ENCODE peak calls at places on chromosomes 7 and 10, in nine cellular contexts. One of them, this sample, is unnamed.

GRCh38 chr7:33982425-33982786 is 77.1 kb downstream of the BMPER start:
- DNase-seq in GM03348: peak
- DNase-seq in cerebellar cortex: no peak
- DNase-seq in NCI-H1092: no peak
- DNase-seq in NCI-H1436 treated with DMSO at 0.1 percent for 48 hours: no peak
- DNase-seq in stimulated activated CD4-positive, alpha-beta T cell treated with anti-CD3 and anti-CD28 coated beads, Interleukin-1b, Interleukin-23, amount 100 ng/mL, for 24 hours: no peak
- DNase-seq in RPMI7951: peak
- DNase-seq in stimulated activated CD8-positive, alpha-beta memory T cell treated with anti-CD3 and anti-CD28 coated beads, Interleukin-15, amount 100 ng/mL, for 48 hours: no peak
- DNase-seq in skeletal muscle cell: no peak
- DNase-seq in this sample: peak

GRCh38 chr7:65404020-65404419 is 30.4 kb downstream of the ZNF92 start:
- DNase-seq in stimulated activated CD8-positive, alpha-beta memory T cell treated with anti-CD3 and anti-CD28 coated beads, Interleukin-15, amount 100 ng/mL, for 48 hours: no peak
- DNase-seq in skeletal muscle cell: no peak
- DNase-seq in GM03348: no peak
- DNase-seq in RPMI7951: no peak
- DNase-seq in NCI-H1436 treated with DMSO at 0.1 percent for 48 hours: no peak
- DNase-seq in stimulated activated CD4-positive, alpha-beta T cell treated with anti-CD3 and anti-CD28 coated beads, Interleukin-1b, Interleukin-23, amount 100 ng/mL, for 24 hours: no peak
- DNase-seq in NCI-H1092: no peak
- DNase-seq in cerebellar cortex: no peak
- DNase-seq in this sample: no peak

GRCh38 chr10:45373003-45373782 is 823 bp upstream of the ALOX5 start:
- DNase-seq in skeletal muscle cell: no peak
- DNase-seq in stimulated activated CD8-positive, alpha-beta memory T cell treated with anti-CD3 and anti-CD28 coated beads, Interleukin-15, amount 100 ng/mL, for 48 hours: no peak
- DNase-seq in NCI-H1436 treated with DMSO at 0.1 percent for 48 hours: no peak
- DNase-seq in RPMI7951: no peak
- DNase-seq in GM03348: no peak
- DNase-seq in NCI-H1092: peak
- DNase-seq in cerebellar cortex: peak
- DNase-seq in stimulated activated CD4-positive, alpha-beta T cell treated with anti-CD3 and anti-CD28 coated beads, Interleukin-1b, Interleukin-23, amount 100 ng/mL, for 24 hours: no peak
- DNase-seq in this sample: no peak

GRCh38 chr7:66964391-66964790 is 31.0 kb downstream of the SBDS start:
- DNase-seq in NCI-H1436 treated with DMSO at 0.1 percent for 48 hours: no peak
- DNase-seq in RPMI7951: no peak
- DNase-seq in skeletal muscle cell: peak
- DNase-seq in stimulated activated CD4-positive, alpha-beta T cell treated with anti-CD3 and anti-CD28 coated beads, Interleukin-1b, Interleukin-23, amount 100 ng/mL, for 24 hours: no peak
- DNase-seq in NCI-H1092: no peak
- DNase-seq in stimulated activated CD8-positive, alpha-beta memory T cell treated with anti-CD3 and anti-CD28 coated beads, Interleukin-15, amount 100 ng/mL, for 48 hours: no peak
- DNase-seq in GM03348: no peak
- DNase-seq in cerebellar cortex: no peak
- DNase-seq in this sample: no peak

GRCh38 chr10:79282388-79282787 is 64.9 kb upstream of the PPIF start:
- DNase-seq in NCI-H1436 treated with DMSO at 0.1 percent for 48 hours: no peak
- DNase-seq in RPMI7951: peak
- DNase-seq in GM03348: no peak
- DNase-seq in stimulated activated CD4-positive, alpha-beta T cell treated with anti-CD3 and anti-CD28 coated beads, Interleukin-1b, Interleukin-23, amount 100 ng/mL, for 24 hours: no peak
- DNase-seq in cerebellar cortex: no peak
- DNase-seq in NCI-H1092: no peak
- DNase-seq in stimulated activated CD8-positive, alpha-beta memory T cell treated with anti-CD3 and anti-CD28 coated beads, Interleukin-15, amount 100 ng/mL, for 48 hours: no peak
- DNase-seq in skeletal muscle cell: no peak
- DNase-seq in this sample: no peak

GRCh38 chr7:90994121-90994520 is 270.1 kb upstream of the FZD1 start:
- DNase-seq in RPMI7951: no peak
- DNase-seq in GM03348: no peak
- DNase-seq in skeletal muscle cell: no peak
- DNase-seq in NCI-H1092: no peak
- DNase-seq in NCI-H1436 treated with DMSO at 0.1 percent for 48 hours: no peak
- DNase-seq in stimulated activated CD4-positive, alpha-beta T cell treated with anti-CD3 and anti-CD28 coated beads, Interleukin-1b, Interleukin-23, amount 100 ng/mL, for 24 hours: no peak
- DNase-seq in cerebellar cortex: no peak
- DNase-seq in stimulated activated CD8-positive, alpha-beta memory T cell treated with anti-CD3 and anti-CD28 coated beads, Interleukin-15, amount 100 ng/mL, for 48 hours: no peak
- DNase-seq in this sample: no peak

GRCh38 chr7:98137826-98138151 is 31.1 kb downstream of the LMTK2 start:
- DNase-seq in NCI-H1436 treated with DMSO at 0.1 percent for 48 hours: no peak
- DNase-seq in NCI-H1092: no peak
- DNase-seq in stimulated activated CD8-positive, alpha-beta memory T cell treated with anti-CD3 and anti-CD28 coated beads, Interleukin-15, amount 100 ng/mL, for 48 hours: no peak
- DNase-seq in skeletal muscle cell: no peak
- DNase-seq in cerebellar cortex: no peak
- DNase-seq in stimulated activated CD4-positive, alpha-beta T cell treated with anti-CD3 and anti-CD28 coated beads, Interleukin-1b, Interleukin-23, amount 100 ng/mL, for 24 hours: no peak
- DNase-seq in RPMI7951: no peak
- DNase-seq in GM03348: no peak
- DNase-seq in this sample: no peak

GRCh38 chr10:63145782-63146181 is 12.7 kb downstream of the NRBF2 start:
- DNase-seq in RPMI7951: no peak
- DNase-seq in stimulated activated CD4-positive, alpha-beta T cell treated with anti-CD3 and anti-CD28 coated beads, Interleukin-1b, Interleukin-23, amount 100 ng/mL, for 24 hours: no peak
- DNase-seq in stimulated activated CD8-positive, alpha-beta memory T cell treated with anti-CD3 and anti-CD28 coated beads, Interleukin-15, amount 100 ng/mL, for 48 hours: no peak
- DNase-seq in cerebellar cortex: no peak
- DNase-seq in GM03348: peak
- DNase-seq in NCI-H1436 treated with DMSO at 0.1 percent for 48 hours: no peak
- DNase-seq in skeletal muscle cell: peak
- DNase-seq in NCI-H1092: no peak
- DNase-seq in this sample: no peak

GRCh38 chr7:55048221-55048859 is 29.5 kb downstream of the EGFR start:
- DNase-seq in stimulated activated CD8-positive, alpha-beta memory T cell treated with anti-CD3 and anti-CD28 coated beads, Interleukin-15, amount 100 ng/mL, for 48 hours: no peak
- DNase-seq in cerebellar cortex: no peak
- DNase-seq in NCI-H1436 treated with DMSO at 0.1 percent for 48 hours: no peak
- DNase-seq in GM03348: no peak
- DNase-seq in stimulated activated CD4-positive, alpha-beta T cell treated with anti-CD3 and anti-CD28 coated beads, Interleukin-1b, Interleukin-23, amount 100 ng/mL, for 24 hours: no peak
- DNase-seq in RPMI7951: peak
- DNase-seq in NCI-H1092: peak
- DNase-seq in skeletal muscle cell: no peak
- DNase-seq in this sample: no peak

GRCh38 chr10:6601224-6601805 is 21.2 kb upstream of the PRKCQ start:
- DNase-seq in NCI-H1436 treated with DMSO at 0.1 percent for 48 hours: no peak
- DNase-seq in stimulated activated CD4-positive, alpha-beta T cell treated with anti-CD3 and anti-CD28 coated beads, Interleukin-1b, Interleukin-23, amount 100 ng/mL, for 24 hours: no peak
- DNase-seq in RPMI7951: no peak
- DNase-seq in NCI-H1092: no peak
- DNase-seq in cerebellar cortex: no peak
- DNase-seq in stimulated activated CD8-positive, alpha-beta memory T cell treated with anti-CD3 and anti-CD28 coated beads, Interleukin-15, amount 100 ng/mL, for 48 hours: no peak
- DNase-seq in GM03348: no peak
- DNase-seq in skeletal muscle cell: no peak
- DNase-seq in this sample: no peak

GRCh38 chr7:35617076-35617475 is 77.9 kb downstream of the HERPUD2 start:
- DNase-seq in NCI-H1092: no peak
- DNase-seq in cerebellar cortex: no peak
- DNase-seq in skeletal muscle cell: peak
- DNase-seq in stimulated activated CD8-positive, alpha-beta memory T cell treated with anti-CD3 and anti-CD28 coated beads, Interleukin-15, amount 100 ng/mL, for 48 hours: no peak
- DNase-seq in NCI-H1436 treated with DMSO at 0.1 percent for 48 hours: no peak
- DNase-seq in GM03348: no peak
- DNase-seq in stimulated activated CD4-positive, alpha-beta T cell treated with anti-CD3 and anti-CD28 coated beads, Interleukin-1b, Interleukin-23, amount 100 ng/mL, for 24 hours: no peak
- DNase-seq in RPMI7951: no peak
- DNase-seq in this sample: no peak

GRCh38 chr7:86788948-86789347 is 145.2 kb downstream of the GRM3 start:
- DNase-seq in RPMI7951: no peak
- DNase-seq in cerebellar cortex: no peak
- DNase-seq in NCI-H1092: no peak
- DNase-seq in GM03348: no peak
- DNase-seq in stimulated activated CD8-positive, alpha-beta memory T cell treated with anti-CD3 and anti-CD28 coated beads, Interleukin-15, amount 100 ng/mL, for 48 hours: no peak
- DNase-seq in NCI-H1436 treated with DMSO at 0.1 percent for 48 hours: no peak
- DNase-seq in stimulated activated CD4-positive, alpha-beta T cell treated with anti-CD3 and anti-CD28 coated beads, Interleukin-1b, Interleukin-23, amount 100 ng/mL, for 24 hours: no peak
- DNase-seq in skeletal muscle cell: no peak
- DNase-seq in this sample: no peak

GRCh38 chr7:41006591-41006990 is 696.3 kb downstream of the INHBA start:
- DNase-seq in stimulated activated CD8-positive, alpha-beta memory T cell treated with anti-CD3 and anti-CD28 coated beads, Interleukin-15, amount 100 ng/mL, for 48 hours: no peak
- DNase-seq in RPMI7951: peak
- DNase-seq in stimulated activated CD4-positive, alpha-beta T cell treated with anti-CD3 and anti-CD28 coated beads, Interleukin-1b, Interleukin-23, amount 100 ng/mL, for 24 hours: no peak
- DNase-seq in NCI-H1092: no peak
- DNase-seq in GM03348: peak
- DNase-seq in cerebellar cortex: no peak
- DNase-seq in NCI-H1436 treated with DMSO at 0.1 percent for 48 hours: no peak
- DNase-seq in skeletal muscle cell: no peak
- DNase-seq in this sample: no peak

GRCh38 chr7:98870807-98871491 is 1.1 kb upstream of the TMEM130 start:
- DNase-seq in GM03348: no peak
- DNase-seq in stimulated activated CD4-positive, alpha-beta T cell treated with anti-CD3 and anti-CD28 coated beads, Interleukin-1b, Interleukin-23, amount 100 ng/mL, for 24 hours: no peak
- DNase-seq in RPMI7951: no peak
- DNase-seq in stimulated activated CD8-positive, alpha-beta memory T cell treated with anti-CD3 and anti-CD28 coated beads, Interleukin-15, amount 100 ng/mL, for 48 hours: no peak
- DNase-seq in cerebellar cortex: no peak
- DNase-seq in NCI-H1436 treated with DMSO at 0.1 percent for 48 hours: no peak
- DNase-seq in NCI-H1092: no peak
- DNase-seq in skeletal muscle cell: no peak
- DNase-seq in this sample: no peak

GRCh38 chr7:42454006-42454405 is 217.0 kb upstream of the GLI3 start:
- DNase-seq in skeletal muscle cell: no peak
- DNase-seq in stimulated activated CD4-positive, alpha-beta T cell treated with anti-CD3 and anti-CD28 coated beads, Interleukin-1b, Interleukin-23, amount 100 ng/mL, for 24 hours: no peak
- DNase-seq in NCI-H1436 treated with DMSO at 0.1 percent for 48 hours: no peak
- DNase-seq in GM03348: peak
- DNase-seq in RPMI7951: no peak
- DNase-seq in stimulated activated CD8-positive, alpha-beta memory T cell treated with anti-CD3 and anti-CD28 coated beads, Interleukin-15, amount 100 ng/mL, for 48 hours: no peak
- DNase-seq in NCI-H1092: no peak
- DNase-seq in cerebellar cortex: no peak
- DNase-seq in this sample: no peak

GRCh38 chr7:139394553-139394952 is 34.9 kb downstream of the LUC7L2 start:
- DNase-seq in cerebellar cortex: no peak
- DNase-seq in stimulated activated CD8-positive, alpha-beta memory T cell treated with anti-CD3 and anti-CD28 coated beads, Interleukin-15, amount 100 ng/mL, for 48 hours: no peak
- DNase-seq in skeletal muscle cell: no peak
- DNase-seq in NCI-H1436 treated with DMSO at 0.1 percent for 48 hours: no peak
- DNase-seq in GM03348: no peak
- DNase-seq in RPMI7951: no peak
- DNase-seq in stimulated activated CD4-positive, alpha-beta T cell treated with anti-CD3 and anti-CD28 coated beads, Interleukin-1b, Interleukin-23, amount 100 ng/mL, for 24 hours: no peak
- DNase-seq in NCI-H1092: no peak
- DNase-seq in this sample: no peak

GRCh38 chr7:73606801-73607691 is 17.3 kb downstream of the MLXIPL start:
- DNase-seq in stimulated activated CD4-positive, alpha-beta T cell treated with anti-CD3 and anti-CD28 coated beads, Interleukin-1b, Interleukin-23, amount 100 ng/mL, for 24 hours: peak
- DNase-seq in RPMI7951: peak
- DNase-seq in cerebellar cortex: peak
- DNase-seq in stimulated activated CD8-positive, alpha-beta memory T cell treated with anti-CD3 and anti-CD28 coated beads, Interleukin-15, amount 100 ng/mL, for 48 hours: peak
- DNase-seq in GM03348: peak
- DNase-seq in NCI-H1092: peak
- DNase-seq in skeletal muscle cell: no peak
- DNase-seq in NCI-H1436 treated with DMSO at 0.1 percent for 48 hours: no peak
- DNase-seq in this sample: no peak

GRCh38 chr7:3481435-3481834 is 180.4 kb downstream of the SDK1 start:
- DNase-seq in GM03348: no peak
- DNase-seq in stimulated activated CD4-positive, alpha-beta T cell treated with anti-CD3 and anti-CD28 coated beads, Interleukin-1b, Interleukin-23, amount 100 ng/mL, for 24 hours: no peak
- DNase-seq in NCI-H1436 treated with DMSO at 0.1 percent for 48 hours: no peak
- DNase-seq in cerebellar cortex: no peak
- DNase-seq in skeletal muscle cell: no peak
- DNase-seq in RPMI7951: no peak
- DNase-seq in stimulated activated CD8-positive, alpha-beta memory T cell treated with anti-CD3 and anti-CD28 coated beads, Interleukin-15, amount 100 ng/mL, for 48 hours: no peak
- DNase-seq in NCI-H1092: no peak
- DNase-seq in this sample: no peak

GRCh38 chr10:73209705-73210104 is 37.4 kb downstream of the DNAJC9 start:
- DNase-seq in skeletal muscle cell: no peak
- DNase-seq in NCI-H1092: no peak
- DNase-seq in GM03348: peak
- DNase-seq in stimulated activated CD4-positive, alpha-beta T cell treated with anti-CD3 and anti-CD28 coated beads, Interleukin-1b, Interleukin-23, amount 100 ng/mL, for 24 hours: no peak
- DNase-seq in cerebellar cortex: no peak
- DNase-seq in NCI-H1436 treated with DMSO at 0.1 percent for 48 hours: no peak
- DNase-seq in stimulated activated CD8-positive, alpha-beta memory T cell treated with anti-CD3 and anti-CD28 coated beads, Interleukin-15, amount 100 ng/mL, for 48 hours: no peak
- DNase-seq in RPMI7951: peak
- DNase-seq in this sample: no peak

GRCh38 chr10:21399392-21400015 is 126.0 kb downstream of the SKIDA1 start:
- DNase-seq in GM03348: peak
- DNase-seq in NCI-H1092: peak
- DNase-seq in stimulated activated CD8-positive, alpha-beta memory T cell treated with anti-CD3 and anti-CD28 coated beads, Interleukin-15, amount 100 ng/mL, for 48 hours: no peak
- DNase-seq in stimulated activated CD4-positive, alpha-beta T cell treated with anti-CD3 and anti-CD28 coated beads, Interleukin-1b, Interleukin-23, amount 100 ng/mL, for 24 hours: no peak
- DNase-seq in cerebellar cortex: no peak
- DNase-seq in skeletal muscle cell: peak
- DNase-seq in NCI-H1436 treated with DMSO at 0.1 percent for 48 hours: no peak
- DNase-seq in RPMI7951: peak
- DNase-seq in this sample: no peak

GRCh38 chr7:135147899-135148721 is at the start of gene TMEM140:
- DNase-seq in stimulated activated CD4-positive, alpha-beta T cell treated with anti-CD3 and anti-CD28 coated beads, Interleukin-1b, Interleukin-23, amount 100 ng/mL, for 24 hours: no peak
- DNase-seq in NCI-H1092: no peak
- DNase-seq in RPMI7951: peak
- DNase-seq in cerebellar cortex: no peak
- DNase-seq in GM03348: no peak
- DNase-seq in stimulated activated CD8-positive, alpha-beta memory T cell treated with anti-CD3 and anti-CD28 coated beads, Interleukin-15, amount 100 ng/mL, for 48 hours: no peak
- DNase-seq in NCI-H1436 treated with DMSO at 0.1 percent for 48 hours: no peak
- DNase-seq in skeletal muscle cell: peak
- DNase-seq in this sample: peak

GRCh38 chr10:22022257-22023051 is 18.9 kb upstream of the DNAJC1 start:
- DNase-seq in NCI-H1436 treated with DMSO at 0.1 percent for 48 hours: no peak
- DNase-seq in RPMI7951: peak
- DNase-seq in skeletal muscle cell: no peak
- DNase-seq in NCI-H1092: no peak
- DNase-seq in stimulated activated CD8-positive, alpha-beta memory T cell treated with anti-CD3 and anti-CD28 coated beads, Interleukin-15, amount 100 ng/mL, for 48 hours: no peak
- DNase-seq in GM03348: no peak
- DNase-seq in cerebellar cortex: peak
- DNase-seq in stimulated activated CD4-positive, alpha-beta T cell treated with anti-CD3 and anti-CD28 coated beads, Interleukin-1b, Interleukin-23, amount 100 ng/mL, for 24 hours: no peak
- DNase-seq in this sample: no peak

GRCh38 chr10:119199231-119199992 is 8.0 kb upstream of the GRK5 start:
- DNase-seq in NCI-H1436 treated with DMSO at 0.1 percent for 48 hours: no peak
- DNase-seq in stimulated activated CD8-positive, alpha-beta memory T cell treated with anti-CD3 and anti-CD28 coated beads, Interleukin-15, amount 100 ng/mL, for 48 hours: no peak
- DNase-seq in NCI-H1092: peak
- DNase-seq in cerebellar cortex: peak
- DNase-seq in stimulated activated CD4-positive, alpha-beta T cell treated with anti-CD3 and anti-CD28 coated beads, Interleukin-1b, Interleukin-23, amount 100 ng/mL, for 24 hours: no peak
- DNase-seq in GM03348: peak
- DNase-seq in RPMI7951: peak
- DNase-seq in skeletal muscle cell: no peak
- DNase-seq in this sample: peak

GRCh38 chr7:73429218-73429617 is 4.4 kb upstream of the FZD9 start:
- DNase-seq in cerebellar cortex: no peak
- DNase-seq in stimulated activated CD4-positive, alpha-beta T cell treated with anti-CD3 and anti-CD28 coated beads, Interleukin-1b, Interleukin-23, amount 100 ng/mL, for 24 hours: no peak
- DNase-seq in NCI-H1092: peak
- DNase-seq in skeletal muscle cell: no peak
- DNase-seq in NCI-H1436 treated with DMSO at 0.1 percent for 48 hours: peak
- DNase-seq in GM03348: no peak
- DNase-seq in stimulated activated CD8-positive, alpha-beta memory T cell treated with anti-CD3 and anti-CD28 coated beads, Interleukin-15, amount 100 ng/mL, for 48 hours: no peak
- DNase-seq in RPMI7951: no peak
- DNase-seq in this sample: no peak

GRCh38 chr10:105017116-105017515 is 376.0 kb downstream of the SORCS3 start:
- DNase-seq in stimulated activated CD8-positive, alpha-beta memory T cell treated with anti-CD3 and anti-CD28 coated beads, Interleukin-15, amount 100 ng/mL, for 48 hours: peak
- DNase-seq in NCI-H1092: no peak
- DNase-seq in RPMI7951: peak
- DNase-seq in stimulated activated CD4-positive, alpha-beta T cell treated with anti-CD3 and anti-CD28 coated beads, Interleukin-1b, Interleukin-23, amount 100 ng/mL, for 24 hours: no peak
- DNase-seq in cerebellar cortex: no peak
- DNase-seq in skeletal muscle cell: peak
- DNase-seq in NCI-H1436 treated with DMSO at 0.1 percent for 48 hours: no peak
- DNase-seq in GM03348: no peak
- DNase-seq in this sample: no peak

GRCh38 chr7:3154881-3155494 is 111.3 kb upstream of the CARD11 start:
- DNase-seq in skeletal muscle cell: peak
- DNase-seq in NCI-H1436 treated with DMSO at 0.1 percent for 48 hours: no peak
- DNase-seq in cerebellar cortex: peak
- DNase-seq in GM03348: peak
- DNase-seq in RPMI7951: peak
- DNase-seq in stimulated activated CD4-positive, alpha-beta T cell treated with anti-CD3 and anti-CD28 coated beads, Interleukin-1b, Interleukin-23, amount 100 ng/mL, for 24 hours: peak
- DNase-seq in NCI-H1092: peak
- DNase-seq in stimulated activated CD8-positive, alpha-beta memory T cell treated with anti-CD3 and anti-CD28 coated beads, Interleukin-15, amount 100 ng/mL, for 48 hours: peak
- DNase-seq in this sample: no peak

GRCh38 chr7:101126651-101127459 is at the start of gene SERPINE1:
- DNase-seq in stimulated activated CD8-positive, alpha-beta memory T cell treated with anti-CD3 and anti-CD28 coated beads, Interleukin-15, amount 100 ng/mL, for 48 hours: peak
- DNase-seq in stimulated activated CD4-positive, alpha-beta T cell treated with anti-CD3 and anti-CD28 coated beads, Interleukin-1b, Interleukin-23, amount 100 ng/mL, for 24 hours: no peak
- DNase-seq in NCI-H1436 treated with DMSO at 0.1 percent for 48 hours: no peak
- DNase-seq in GM03348: peak
- DNase-seq in skeletal muscle cell: peak
- DNase-seq in RPMI7951: peak
- DNase-seq in cerebellar cortex: peak
- DNase-seq in NCI-H1092: no peak
- DNase-seq in this sample: peak

GRCh38 chr7:158735935-158736334 is 31.3 kb upstream of the NCAPG2 start:
- DNase-seq in NCI-H1092: no peak
- DNase-seq in stimulated activated CD4-positive, alpha-beta T cell treated with anti-CD3 and anti-CD28 coated beads, Interleukin-1b, Interleukin-23, amount 100 ng/mL, for 24 hours: no peak
- DNase-seq in RPMI7951: no peak
- DNase-seq in cerebellar cortex: no peak
- DNase-seq in stimulated activated CD8-positive, alpha-beta memory T cell treated with anti-CD3 and anti-CD28 coated beads, Interleukin-15, amount 100 ng/mL, for 48 hours: no peak
- DNase-seq in GM03348: no peak
- DNase-seq in skeletal muscle cell: no peak
- DNase-seq in NCI-H1436 treated with DMSO at 0.1 percent for 48 hours: no peak
- DNase-seq in this sample: no peak

GRCh38 chr7:6162331-6162620 is 110.1 kb downstream of the CYTH3 start:
- DNase-seq in NCI-H1436 treated with DMSO at 0.1 percent for 48 hours: no peak
- DNase-seq in GM03348: no peak
- DNase-seq in NCI-H1092: no peak
- DNase-seq in RPMI7951: no peak
- DNase-seq in skeletal muscle cell: no peak
- DNase-seq in cerebellar cortex: no peak
- DNase-seq in stimulated activated CD4-positive, alpha-beta T cell treated with anti-CD3 and anti-CD28 coated beads, Interleukin-1b, Interleukin-23, amount 100 ng/mL, for 24 hours: no peak
- DNase-seq in stimulated activated CD8-positive, alpha-beta memory T cell treated with anti-CD3 and anti-CD28 coated beads, Interleukin-15, amount 100 ng/mL, for 48 hours: no peak
- DNase-seq in this sample: no peak

GRCh38 chr7:39909526-39909925 is 40.5 kb upstream of the CDK13 start:
- DNase-seq in stimulated activated CD4-positive, alpha-beta T cell treated with anti-CD3 and anti-CD28 coated beads, Interleukin-1b, Interleukin-23, amount 100 ng/mL, for 24 hours: no peak
- DNase-seq in NCI-H1092: no peak
- DNase-seq in RPMI7951: no peak
- DNase-seq in GM03348: no peak
- DNase-seq in NCI-H1436 treated with DMSO at 0.1 percent for 48 hours: no peak
- DNase-seq in stimulated activated CD8-positive, alpha-beta memory T cell treated with anti-CD3 and anti-CD28 coated beads, Interleukin-15, amount 100 ng/mL, for 48 hours: no peak
- DNase-seq in skeletal muscle cell: no peak
- DNase-seq in cerebellar cortex: no peak
- DNase-seq in this sample: no peak

GRCh38 chr10:59586407-59586891 is 123.2 kb downstream of the SLC16A9 start:
- DNase-seq in GM03348: no peak
- DNase-seq in NCI-H1436 treated with DMSO at 0.1 percent for 48 hours: no peak
- DNase-seq in skeletal muscle cell: no peak
- DNase-seq in cerebellar cortex: no peak
- DNase-seq in stimulated activated CD8-positive, alpha-beta memory T cell treated with anti-CD3 and anti-CD28 coated beads, Interleukin-15, amount 100 ng/mL, for 48 hours: no peak
- DNase-seq in RPMI7951: no peak
- DNase-seq in NCI-H1092: no peak
- DNase-seq in stimulated activated CD4-positive, alpha-beta T cell treated with anti-CD3 and anti-CD28 coated beads, Interleukin-1b, Interleukin-23, amount 100 ng/mL, for 24 hours: no peak
- DNase-seq in this sample: no peak